ENCODE peak calls at places on chromosome 3, in nine cellular contexts. C is mucosa of descending colon, X is foreskin fibroblast, A is choroid plexus epithelial cell, P is PC-9, Y is psoas muscle, I is mesothelial cell of epicardium, E is A549, Z is uterus. B is an unnamed sample.

GRCh38 chr3:36907911-36908646 is 36.8 kb downstream of the TRANK1 start:
- DNase-seq in C (peak; percentile 86), X (peak; percentile 51), A (peak; percentile 85), P (peak; percentile 52), Y (peak; percentile 22), I (no peak), E (peak; percentile 79), Z (peak; percentile 40), B (peak; percentile 85)

GRCh38 chr3:102532901-102533300 is 98.1 kb downstream of the ZPLD1 start:
- DNase-seq in C (no peak), X (no peak), A (peak; percentile 19), P (no peak), Y (no peak), I (no peak), E (no peak), Z (no peak), B (peak; percentile 46)

GRCh38 chr3:20648294-20648693 is 462.3 kb upstream of the SGO1 start:
- DNase-seq in C (no peak), X (peak; percentile 87), A (peak; percentile 78), P (no peak), Y (no peak), I (no peak), E (no peak), Z (no peak), B (peak; percentile 85)

GRCh38 chr3:14224895-14225294 is 46.3 kb downstream of the LSM3 start:
- DNase-seq in C (no peak), X (no peak), A (peak; percentile 46), P (peak; percentile 93), Y (no peak), I (no peak), E (no peak), Z (no peak), B (peak; percentile 58)

GRCh38 chr3:65425880-65426279 is 612.8 kb downstream of the MAGI1 start:
- DNase-seq in C (no peak), X (no peak), A (peak; percentile 60), P (no peak), Y (no peak), I (no peak), E (no peak), Z (no peak), B (peak; percentile 29)

GRCh38 chr3:81554348-81554747 is 207.1 kb downstream of the GBE1 start:
- DNase-seq in C (no peak), X (peak; percentile 50), A (peak; percentile 71), P (no peak), Y (no peak), I (no peak), E (no peak), Z (no peak), B (peak; percentile 34)

GRCh38 chr3:171871392-171872274 is 28.5 kb downstream of the TMEM212 start:
- DNase-seq in C (no peak), X (no peak), A (no peak), P (no peak), Y (no peak), I (no peak), E (no peak), Z (no peak), B (no peak)

GRCh38 chr3:47908744-47909143 is 105.8 kb downstream of the DHX30 start:
- DNase-seq in C (no peak), X (no peak), A (no peak), P (no peak), Y (no peak), I (no peak), E (no peak), Z (no peak), B (no peak)

GRCh38 chr3:12822725-12823373 is 18.5 kb downstream of the RPL32 start:
- DNase-seq in C (no peak), X (no peak), A (peak; percentile 75), P (no peak), Y (no peak), I (no peak), E (peak; percentile 53), Z (no peak), B (peak; percentile 54)

GRCh38 chr3:190696777-190697501 is 165.6 kb downstream of the GMNC start:
- DNase-seq in C (peak; percentile 9), X (peak; percentile 10), A (peak; percentile 68), P (no peak), Y (no peak), I (no peak), E (peak; percentile 2), Z (no peak), B (peak; percentile 72)

GRCh38 chr3:84717894-84718293 is 240.9 kb upstream of the CADM2 start:
- DNase-seq in C (no peak), X (no peak), A (peak; percentile 6), P (no peak), Y (no peak), I (no peak), E (no peak), Z (no peak), B (no peak)

GRCh38 chr3:71949403-71949802 is 164.5 kb upstream of the PROK2 start:
- DNase-seq in C (no peak), X (no peak), A (no peak), P (no peak), Y (no peak), I (no peak), E (no peak), Z (no peak), B (no peak)

GRCh38 chr3:158701666-158702065 is 29.2 kb upstream of the LXN start:
- DNase-seq in C (no peak), X (peak; percentile 47), A (no peak), P (no peak), Y (no peak), I (no peak), E (no peak), Z (no peak), B (no peak)

GRCh38 chr3:63462732-63463131 is 184.6 kb downstream of the SYNPR start:
- DNase-seq in C (no peak), X (no peak), A (no peak), P (no peak), Y (no peak), I (no peak), E (no peak), Z (no peak), B (no peak)
- TF ChIP-seq CTCF in C (no peak), X (no peak), A (no peak), P (no peak), Y (no peak), I (peak; percentile 16), E (no peak), Z (no peak), B (no peak)

DNA sequence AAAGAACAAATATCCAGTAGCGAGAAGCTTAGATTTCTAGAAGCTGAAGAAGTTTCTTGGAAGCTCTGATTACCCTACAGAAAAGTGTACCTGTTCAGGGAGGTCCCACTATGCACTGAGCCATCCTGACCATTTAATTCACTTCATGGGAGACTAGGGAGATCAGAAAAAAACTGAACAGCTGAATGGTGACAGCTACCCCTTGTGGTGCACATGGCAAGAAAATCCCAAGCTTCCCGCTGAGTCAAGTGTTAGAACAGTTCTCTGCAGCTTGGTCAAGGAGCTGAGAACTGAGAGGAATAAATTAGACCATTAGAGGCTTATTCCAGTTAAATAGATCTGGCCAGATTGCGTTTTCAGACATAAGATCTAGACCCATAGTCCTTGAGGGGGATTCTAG is 197.2 kb upstream of the VEPH1 start:
- DNase-seq in C (no peak), X (no peak), A (peak; percentile 10), P (no peak), Y (no peak), I (no peak), E (no peak), Z (no peak), B (peak; percentile 7)
- TF ChIP-seq CTCF in C (no peak), X (no peak), A (peak; percentile 25), P (no peak), Y (no peak), I (no peak), E (no peak), Z (no peak), B (no peak)

DNA sequence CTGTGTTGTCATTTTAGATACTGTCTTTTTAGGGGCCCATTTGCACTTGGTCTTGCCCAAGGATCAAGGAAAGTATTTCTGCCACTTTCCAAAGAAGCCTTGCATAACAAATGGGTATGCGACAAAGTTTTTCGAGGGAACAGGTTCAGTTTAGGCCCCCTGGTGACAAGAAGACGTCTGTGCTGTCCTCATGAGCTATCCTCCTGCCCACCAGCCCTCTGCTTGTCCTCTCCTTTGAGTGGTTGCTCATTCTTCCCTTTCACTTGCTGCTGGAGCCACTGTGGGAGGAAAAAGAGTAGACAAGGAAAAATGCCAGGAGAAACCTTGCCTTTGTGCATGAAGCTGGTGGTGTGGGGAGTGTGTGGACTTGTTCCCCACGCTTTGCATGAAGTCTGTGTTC is 171.9 kb downstream of the CACNA2D3 start:
- DNase-seq in C (no peak), X (no peak), A (no peak), P (no peak), Y (no peak), I (no peak), E (no peak), Z (no peak), B (no peak)
- TF ChIP-seq CTCF in C (no peak), X (no peak), A (no peak), P (no peak), Y (no peak), I (no peak), E (no peak), Z (no peak), B (no peak)

GRCh38 chr3:98460220-98460619 is 2.8 kb upstream of the OR5K1 start:
- DNase-seq in C (no peak), X (no peak), A (no peak), P (no peak), Y (no peak), I (no peak), E (no peak), Z (no peak), B (no peak)

GRCh38 chr3:98453827-98454226 is 9.2 kb upstream of the OR5K1 start:
- DNase-seq in C (no peak), X (no peak), A (no peak), P (no peak), Y (no peak), I (no peak), E (no peak), Z (no peak), B (no peak)

GRCh38 chr3:98454929-98455328 is 8.1 kb upstream of the OR5K1 start:
- DNase-seq in C (no peak), X (no peak), A (no peak), P (no peak), Y (no peak), I (no peak), E (no peak), Z (no peak), B (no peak)

GRCh38 chr3:98462901-98463300 is at the start of gene OR5K1:
- DNase-seq in C (no peak), X (no peak), A (no peak), P (no peak), Y (no peak), I (no peak), E (no peak), Z (no peak), B (no peak)

GRCh38 chr3:98457543-98457942 is 5.5 kb upstream of the OR5K1 start:
- DNase-seq in C (no peak), X (no peak), A (no peak), P (no peak), Y (no peak), I (no peak), E (no peak), Z (no peak), B (no peak)
- TF ChIP-seq CTCF in C (no peak), X (no peak), A (no peak), P (no peak), Y (no peak), I (no peak), E (no peak), Z (no peak), B (no peak)

B was measured in fibroblast of pulmonary artery.